ENCODE peak calls at places on chromosome 6, in ten cellular contexts. X, E, D, W, R, B, V, M, A and C are unnamed samples.

GRCh38 chr6:108781419-108782110 is 66.7 kb upstream of the ARMC2 start:
- DNase-seq in R (no peak), W (no peak), D (no peak), E (no peak), V (no peak), A (no peak), M (peak; percentile 39), B (no peak), X (no peak), C (no peak)

GRCh38 chr6:31446481-31446880 is 43.1 kb downstream of the MICA start:
- DNase-seq in X (no peak), D (no peak), M (no peak), E (peak; percentile 25), W (no peak), R (no peak), V (no peak), B (peak; percentile 38), A (no peak), C (no peak)

GRCh38 chr6:163735076-163735475 is 320.6 kb downstream of the QKI start:
- DNase-seq in D (no peak), E (no peak), V (no peak), X (no peak), W (no peak), M (no peak), R (no peak), B (no peak), A (no peak), C (no peak)

GRCh38 chr6:149190228-149190831 is 127.2 kb upstream of the TAB2 start:
- DNase-seq in V (no peak), R (no peak), B (no peak), X (no peak), E (peak; percentile 49), D (no peak), M (peak; percentile 9), A (peak; percentile 48), W (no peak), C (peak; percentile 42)

GRCh38 chr6:149443411-149444181 is 41.2 kb downstream of the ZC3H12D start:
- DNase-seq in V (no peak), W (peak; percentile 63), A (no peak), E (peak; percentile 64), X (no peak), R (no peak), M (peak; percentile 53), B (peak; percentile 49), D (no peak), C (peak; percentile 71)

GRCh38 chr6:69907981-69908498 is 41.7 kb downstream of the COL19A1 start:
- DNase-seq in A (no peak), B (peak; percentile 31), W (no peak), E (peak; percentile 86), X (no peak), R (no peak), V (no peak), D (no peak), M (peak; percentile 58), C (peak; percentile 70)

GRCh38 chr6:2938632-2939083 is 32.7 kb downstream of the SERPINB6 start:
- DNase-seq in V (no peak), D (no peak), X (peak; percentile 74), W (no peak), B (no peak), R (no peak), E (peak; percentile 43), A (peak; percentile 90), M (no peak), C (no peak)

GRCh38 chr6:34589140-34589539 is 33.0 kb upstream of the SPDEF start:
- DNase-seq in D (no peak), X (no peak), B (no peak), E (no peak), R (no peak), M (no peak), V (no peak), W (no peak), A (no peak), C (no peak)

GRCh38 chr6:170316071-170316470 is 9.5 kb downstream of the FAM120B start:
- DNase-seq in X (no peak), W (no peak), M (no peak), E (peak; percentile 41), V (no peak), D (no peak), B (no peak), A (no peak), R (no peak), C (no peak)

GRCh38 chr6:16249971-16250370 is 11.6 kb downstream of the GMPR start:
- DNase-seq in D (no peak), M (no peak), R (no peak), E (no peak), W (no peak), V (no peak), X (no peak), B (no peak), A (peak; percentile 45), C (no peak)

GRCh38 chr6:45473121-45473967 is 95.6 kb upstream of the SUPT3H start:
- DNase-seq in M (no peak), V (no peak), X (no peak), A (no peak), R (no peak), B (no peak), D (no peak), E (no peak), W (no peak), C (no peak)

GRCh38 chr6:130885392-130886192 is 58.4 kb downstream of the SMLR1 start:
- DNase-seq in D (peak; percentile 47), X (peak; percentile 40), V (no peak), E (peak; percentile 91), M (peak; percentile 87), A (peak; percentile 85), B (no peak), W (peak; percentile 72), R (peak; percentile 40), C (peak; percentile 87)

GRCh38 chr6:17381429-17382147 is 11.8 kb upstream of the CAP2 start:
- DNase-seq in B (peak; percentile 67), W (no peak), A (no peak), R (no peak), V (no peak), M (peak; percentile 84), D (no peak), E (peak; percentile 57), X (peak; percentile 4), C (peak; percentile 22)

GRCh38 chr6:161198176-161198575 is 75.7 kb downstream of the AGPAT4 start:
- DNase-seq in D (no peak), W (no peak), X (no peak), B (no peak), A (no peak), R (no peak), E (peak; percentile 21), M (peak; percentile 69), V (no peak), C (peak; percentile 50)

GRCh38 chr6:159043236-159043635 is 1.6 kb downstream of the TAGAP start:
- DNase-seq in W (no peak), V (no peak), B (no peak), R (no peak), X (no peak), M (no peak), A (no peak), E (no peak), D (no peak), C (no peak)

GRCh38 chr6:83303426-83303825 is 110.3 kb downstream of the RWDD2A start:
- DNase-seq in M (no peak), X (no peak), E (peak; percentile 29), A (no peak), V (no peak), R (no peak), D (no peak), W (no peak), B (no peak), C (no peak)

GRCh38 chr6:3162067-3162497 is 4.7 kb upstream of the TUBB2A start:
- DNase-seq in B (no peak), W (no peak), D (no peak), V (no peak), R (no peak), M (no peak), A (no peak), E (peak; percentile 33), X (no peak), C (peak; percentile 19)

GRCh38 chr6:118469468-118469867 is 78.6 kb upstream of the PLN start:
- DNase-seq in A (peak; percentile 44), W (no peak), E (peak; percentile 22), B (no peak), M (peak; percentile 54), D (no peak), V (no peak), X (no peak), R (no peak), C (peak; percentile 10)

GRCh38 chr6:22101163-22101562 is 195.7 kb downstream of the PRL start:
- DNase-seq in M (no peak), B (no peak), X (no peak), R (no peak), D (no peak), W (no peak), V (no peak), E (no peak), A (no peak), C (no peak)

GRCh38 chr6:67361264-67361663 is 1273.8 kb upstream of the ADGRB3 start:
- DNase-seq in W (no peak), X (no peak), A (no peak), B (no peak), M (peak; percentile 6), R (no peak), E (no peak), D (no peak), V (no peak), C (no peak)

GRCh38 chr6:139706949-139707348 is 332.5 kb upstream of the CITED2 start:
- DNase-seq in X (no peak), E (no peak), B (no peak), M (no peak), R (no peak), W (no peak), A (no peak), D (no peak), V (no peak), C (peak; percentile 90)

GRCh38 chr6:147468634-147469033 is 39.9 kb upstream of the SAMD5 start:
- DNase-seq in B (no peak), W (no peak), M (no peak), R (no peak), X (no peak), D (no peak), A (no peak), V (no peak), E (no peak), C (no peak)
- TF ChIP-seq CTCF in B (no peak), W (no peak), M (no peak), R (peak; percentile 14), X (no peak), D (no peak), A (no peak), V (no peak), E (no peak), C (no peak)

GRCh38 chr6:28351493-28351925 is 1.8 kb downstream of the ZKSCAN3 start:
- DNase-seq in D (no peak), E (no peak), W (no peak), R (no peak), M (no peak), B (no peak), X (no peak), A (no peak), V (no peak), C (no peak)
- TF ChIP-seq CTCF in D (no peak), E (no peak), W (no peak), R (no peak), M (no peak), B (no peak), X (no peak), A (no peak), V (no peak), C (no peak)

GRCh38 chr6:117401799-117402198 is 23.9 kb downstream of the ROS1 start:
- DNase-seq in R (no peak), M (no peak), A (no peak), E (no peak), D (no peak), X (no peak), W (no peak), B (no peak), V (no peak), C (no peak)
- TF ChIP-seq CTCF in R (no peak), M (no peak), A (no peak), E (no peak), D (no peak), X (no peak), W (no peak), B (no peak), V (no peak), C (no peak)

GRCh38 chr6:40328376-40328987 is 258.7 kb downstream of the LRFN2 start:
- DNase-seq in A (no peak), M (no peak), E (no peak), V (no peak), B (no peak), R (no peak), X (peak; percentile 7), W (no peak), D (no peak), C (no peak)
- TF ChIP-seq CTCF in A (peak; percentile 90), M (no peak), E (no peak), V (peak; percentile 55), B (no peak), R (peak; percentile 77), X (peak; percentile 36), W (no peak), D (peak; percentile 44), C (peak; percentile 33)